ENCODE peak calls at places on chromosome 3, in nine cellular contexts. I is NCI-H2171; C is NCI-H1694; L is neural crest cell; X is progenitor cell of endocrine pancreas; F is activated CD8-positive, alpha-beta memory T cell treated with anti-CD3 and anti-CD28 coated beads for 48 hours; S is iris pigment epithelial cell; A is psoas muscle; K is activated T-helper 2 cell treated with anti-CD3 and anti-CD28 coated beads, Interferon-gamma antibody, Interleukin-2, Interleukin-4, amounts not matched to agents 10 μg/mL and 5 μg/mL and 100 μg/mL, durations not matched to agents 14 hours and 24 hours and 36 hours. Y is an unnamed sample.
A peak's percentile ranks its signal among the peaks of the same experiment; 100 is the strongest.

GRCh38 chr3:111152506-111152905 is 80.9 kb downstream of the NECTIN3 start:
- DNase-seq in I (no peak), C (no peak), L (no peak), X (no peak), F (no peak), S (peak; percentile 82), A (no peak), K (no peak), Y (no peak)

GRCh38 chr3:72587282-72587681 is 261.0 kb downstream of the SHQ1 start:
- DNase-seq in I (no peak), C (no peak), L (no peak), X (no peak), F (no peak), S (no peak), A (no peak), K (no peak), Y (no peak)

GRCh38 chr3:179347108-179347382 is 464 bp upstream of the MFN1 start:
- DNase-seq in I (no peak), C (no peak), L (no peak), X (no peak), F (no peak), S (no peak), A (no peak), K (no peak), Y (no peak)

GRCh38 chr3:131591394-131591990 is 88.7 kb upstream of the MRPL3 start:
- DNase-seq in I (no peak), C (no peak), L (no peak), X (no peak), F (no peak), S (peak; percentile 55), A (no peak), K (no peak), Y (no peak)

GRCh38 chr3:149501524-149501923 is 27.0 kb downstream of the TM4SF4 start:
- DNase-seq in I (no peak), C (no peak), L (no peak), X (no peak), F (no peak), S (peak; percentile 82), A (no peak), K (no peak), Y (no peak)

GRCh38 chr3:184696643-184697042 is 15.2 kb downstream of the MAGEF1 start:
- DNase-seq in I (no peak), C (no peak), L (no peak), X (no peak), F (no peak), S (peak; percentile 14), A (no peak), K (no peak), Y (no peak)

GRCh38 chr3:120350431-120350941 is 1.3 kb upstream of the LRRC58 start:
- DNase-seq in I (no peak), C (no peak), L (no peak), X (no peak), F (no peak), S (peak; percentile 88), A (no peak), K (no peak), Y (no peak)

GRCh38 chr3:129486057-129487035 is 42.1 kb upstream of the RHO start:
- DNase-seq in I (no peak), C (no peak), L (no peak), X (no peak), F (no peak), S (peak; percentile 89), A (no peak), K (no peak), Y (no peak)

GRCh38 chr3:114270019-114270418 is 23.8 kb upstream of the TIGIT start:
- DNase-seq in I (no peak), C (no peak), L (no peak), X (no peak), F (no peak), S (no peak), A (no peak), K (no peak), Y (no peak)

GRCh38 chr3:115624029-115624645 is 827 bp downstream of the GAP43 start:
- DNase-seq in I (peak; percentile 22), C (peak; percentile 23), L (no peak), X (no peak), F (no peak), S (no peak), A (no peak), K (no peak), Y (peak; percentile 39)

Y was measured in NCI-H524.